ENCODE peak calls at places on chromosome 7, in four cellular contexts. One of them, this sample, is unnamed.

GRCh38 chr7:138607216-138608126 is 93.7 kb downstream of the SVOPL start:
- DNase-seq in progenitor cell of endocrine pancreas: no peak
- DNase-seq in GM23338: no peak
- DNase-seq in GM12865: no peak
- DNase-seq in this sample: no peak

GRCh38 chr7:30062587-30062986 is 34.4 kb downstream of the PLEKHA8 start:
- DNase-seq in progenitor cell of endocrine pancreas: no peak
- DNase-seq in GM23338: peak; percentile 51
- DNase-seq in GM12865: peak; percentile 46
- DNase-seq in this sample: peak; percentile 39

GRCh38 chr7:128120116-128120515 is 88.9 kb upstream of the LRRC4 start:
- DNase-seq in progenitor cell of endocrine pancreas: no peak
- DNase-seq in GM23338: no peak
- DNase-seq in GM12865: no peak
- DNase-seq in this sample: no peak

GRCh38 chr7:33719059-33719581 is 186.2 kb upstream of the BMPER start:
- DNase-seq in progenitor cell of endocrine pancreas: no peak
- DNase-seq in GM23338: no peak
- DNase-seq in GM12865: no peak
- DNase-seq in this sample: no peak

GRCh38 chr7:101594790-101595189 is 34.3 kb downstream of the MYL10 start:
- DNase-seq in progenitor cell of endocrine pancreas: no peak
- DNase-seq in GM23338: no peak
- DNase-seq in GM12865: no peak
- DNase-seq in this sample: no peak

GRCh38 chr7:129955993-129956543 is 3.3 kb upstream of the UBE2H start:
- DNase-seq in progenitor cell of endocrine pancreas: no peak
- DNase-seq in GM23338: no peak
- DNase-seq in GM12865: no peak
- DNase-seq in this sample: no peak

GRCh38 chr7:98872328-98872924 is 2.6 kb upstream of the TMEM130 start:
- DNase-seq in progenitor cell of endocrine pancreas: no peak
- DNase-seq in GM23338: peak; percentile 67
- DNase-seq in GM12865: peak; percentile 59
- DNase-seq in this sample: no peak

GRCh38 chr7:157625973-157626790 is 289.4 kb downstream of the DNAJB6 start:
- DNase-seq in progenitor cell of endocrine pancreas: no peak
- DNase-seq in GM23338: no peak
- DNase-seq in GM12865: no peak
- DNase-seq in this sample: no peak

GRCh38 chr7:82477733-82478515 is 34.3 kb upstream of the CACNA2D1 start:
- DNase-seq in progenitor cell of endocrine pancreas: no peak
- DNase-seq in GM23338: no peak
- DNase-seq in GM12865: no peak
- DNase-seq in this sample: no peak

GRCh38 chr7:5997210-5997808 is 11.5 kb downstream of the PMS2 start:
- DNase-seq in progenitor cell of endocrine pancreas: no peak
- DNase-seq in GM23338: peak; percentile 67
- DNase-seq in GM12865: peak; percentile 70
- DNase-seq in this sample: peak; percentile 45

GRCh38 chr7:81190997-81191747 is 272.3 kb upstream of the SEMA3C start:
- DNase-seq in progenitor cell of endocrine pancreas: no peak
- DNase-seq in GM23338: no peak
- DNase-seq in GM12865: no peak
- DNase-seq in this sample: no peak

GRCh38 chr7:108094933-108095710 is 35.0 kb downstream of the LAMB4 start:
- DNase-seq in progenitor cell of endocrine pancreas: peak; percentile 51
- DNase-seq in GM23338: no peak
- DNase-seq in GM12865: no peak
- DNase-seq in this sample: no peak

GRCh38 chr7:42263971-42264370 is 27.0 kb upstream of the GLI3 start:
- DNase-seq in progenitor cell of endocrine pancreas: no peak
- DNase-seq in GM23338: peak; percentile 13
- DNase-seq in GM12865: no peak
- DNase-seq in this sample: no peak

GRCh38 chr7:50598455-50599343 is 33.5 kb upstream of the DDC start:
- DNase-seq in progenitor cell of endocrine pancreas: no peak
- DNase-seq in GM23338: no peak
- DNase-seq in GM12865: no peak
- DNase-seq in this sample: no peak

GRCh38 chr7:17307558-17307957 is 9.1 kb downstream of the AHR start:
- DNase-seq in progenitor cell of endocrine pancreas: no peak
- DNase-seq in GM23338: no peak
- DNase-seq in GM12865: no peak
- DNase-seq in this sample: no peak

GRCh38 chr7:19617921-19618320 is 90.9 kb downstream of the POLR1F start:
- DNase-seq in progenitor cell of endocrine pancreas: no peak
- DNase-seq in GM23338: no peak
- DNase-seq in GM12865: no peak
- DNase-seq in this sample: no peak

GRCh38 chr7:106392565-106392964 is 107.8 kb upstream of the NAMPT start:
- DNase-seq in progenitor cell of endocrine pancreas: no peak
- DNase-seq in GM23338: no peak
- DNase-seq in GM12865: no peak
- DNase-seq in this sample: no peak

GRCh38 chr7:65441010-65441409 is 67.4 kb downstream of the ZNF92 start:
- DNase-seq in progenitor cell of endocrine pancreas: no peak
- DNase-seq in GM23338: no peak
- DNase-seq in GM12865: no peak
- DNase-seq in this sample: no peak

GRCh38 chr7:130966246-130967009 is 232.4 kb upstream of the KLF14 start:
- DNase-seq in progenitor cell of endocrine pancreas: no peak
- DNase-seq in GM23338: no peak
- DNase-seq in GM12865: peak; percentile 83
- DNase-seq in this sample: no peak

GRCh38 chr7:45937301-45937700 is 16.2 kb upstream of the IGFBP3 start:
- DNase-seq in progenitor cell of endocrine pancreas: no peak
- DNase-seq in GM23338: no peak
- DNase-seq in GM12865: no peak
- DNase-seq in this sample: no peak

GRCh38 chr7:2478387-2478760 is 2.2 kb upstream of the GRIFIN start:
- DNase-seq in progenitor cell of endocrine pancreas: no peak
- DNase-seq in GM23338: no peak
- DNase-seq in GM12865: no peak
- DNase-seq in this sample: no peak

GRCh38 chr7:73851410-73852338 is 9.3 kb upstream of the TMEM270 start:
- DNase-seq in progenitor cell of endocrine pancreas: no peak
- DNase-seq in GM23338: no peak
- DNase-seq in GM12865: peak; percentile 59
- DNase-seq in this sample: peak; percentile 67

GRCh38 chr7:897771-898376 is 21.5 kb downstream of the GET4 start:
- DNase-seq in progenitor cell of endocrine pancreas: no peak
- DNase-seq in GM23338: no peak
- DNase-seq in GM12865: no peak
- DNase-seq in this sample: no peak

GRCh38 chr7:104160375-104160774 is 47.4 kb downstream of the ORC5 start:
- DNase-seq in progenitor cell of endocrine pancreas: no peak
- DNase-seq in GM23338: peak; percentile 12
- DNase-seq in GM12865: no peak
- DNase-seq in this sample: no peak

GRCh38 chr7:2698581-2699288 is 10.7 kb downstream of the AMZ1 start:
- DNase-seq in progenitor cell of endocrine pancreas: no peak
- DNase-seq in GM23338: no peak
- DNase-seq in GM12865: peak; percentile 98
- DNase-seq in this sample: peak; percentile 92

GRCh38 chr7:27492224-27492623 is 170.5 kb downstream of the HIBADH start:
- DNase-seq in progenitor cell of endocrine pancreas: no peak
- DNase-seq in GM23338: no peak
- DNase-seq in GM12865: no peak
- DNase-seq in this sample: no peak

GRCh38 chr7:41010967-41011366 is 691.9 kb downstream of the INHBA start:
- DNase-seq in progenitor cell of endocrine pancreas: no peak
- DNase-seq in GM23338: no peak
- DNase-seq in GM12865: no peak
- DNase-seq in this sample: no peak

GRCh38 chr7:27097686-27098492 is 2.1 kb upstream of the HOXA1 start:
- DNase-seq in progenitor cell of endocrine pancreas: no peak
- DNase-seq in GM23338: peak; percentile 36
- DNase-seq in GM12865: no peak
- DNase-seq in this sample: no peak

GRCh38 chr7:28942158-28942557 is 16.0 kb downstream of the TRIL start:
- DNase-seq in progenitor cell of endocrine pancreas: no peak
- DNase-seq in GM23338: no peak
- DNase-seq in GM12865: no peak
- DNase-seq in this sample: no peak

GRCh38 chr7:92872701-92873100 is 36.3 kb upstream of the CDK6 start:
- DNase-seq in progenitor cell of endocrine pancreas: no peak
- DNase-seq in GM23338: no peak
- DNase-seq in GM12865: no peak
- DNase-seq in this sample: no peak

GRCh38 chr7:123355576-123356195 is 155.9 kb upstream of the SLC13A1 start:
- DNase-seq in progenitor cell of endocrine pancreas: no peak
- DNase-seq in GM23338: peak; percentile 30
- DNase-seq in GM12865: peak; percentile 9
- DNase-seq in this sample: no peak

DNA sequence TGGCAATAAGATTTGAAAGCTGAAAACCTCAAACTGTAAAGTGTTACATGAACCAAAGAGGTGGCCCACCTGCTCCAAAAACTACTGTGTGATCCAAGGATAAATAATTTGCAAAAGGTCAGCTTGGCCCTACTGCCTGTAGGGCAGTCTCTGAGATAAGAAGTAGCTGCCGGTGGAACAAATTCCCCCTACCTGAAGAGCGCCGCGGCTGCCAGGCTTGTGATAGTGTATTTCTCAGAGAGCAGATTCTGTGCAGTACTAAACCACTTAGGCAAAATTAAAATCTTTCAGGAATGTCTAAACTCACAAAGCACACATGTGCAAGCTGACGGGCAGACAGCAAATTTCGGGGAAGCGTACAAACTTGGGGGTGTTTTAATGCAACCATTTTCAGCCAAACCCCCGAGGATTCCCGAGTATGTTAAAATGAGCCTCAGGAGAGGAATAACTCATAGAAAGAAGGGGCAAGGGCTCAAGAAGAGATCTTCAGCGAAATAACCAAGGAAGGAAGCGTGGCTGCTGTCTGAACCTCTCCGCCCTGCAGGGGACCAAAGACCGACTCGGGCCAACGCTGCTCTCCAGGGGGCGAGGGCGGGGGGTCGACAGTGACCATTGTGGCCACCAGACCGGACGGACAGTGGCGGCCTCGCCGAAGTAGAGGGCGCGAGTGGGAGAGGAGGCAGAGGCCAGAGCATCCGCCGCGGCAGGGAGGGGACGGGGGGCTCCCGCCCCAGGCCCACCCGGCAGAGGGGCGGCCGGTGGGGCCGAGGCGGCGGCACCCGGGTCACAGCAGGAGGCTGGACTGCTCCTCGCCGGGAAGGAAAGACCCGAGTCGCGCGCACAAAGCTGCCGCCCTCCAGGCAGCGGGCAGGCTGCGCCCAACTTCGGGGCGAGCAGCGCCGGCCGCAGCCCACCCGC is 874 bp downstream of the HYCC1 start:
- DNase-seq in progenitor cell of endocrine pancreas: peak; percentile 47
- DNase-seq in GM23338: peak; percentile 51
- DNase-seq in GM12865: peak; percentile 57
- DNase-seq in this sample: no peak
- TF ChIP-seq CTCF in progenitor cell of endocrine pancreas: peak; percentile 6
- TF ChIP-seq CTCF in GM23338: peak; percentile 11
- TF ChIP-seq CTCF in GM12865: no peak
- TF ChIP-seq CTCF in this sample: no peak

DNA sequence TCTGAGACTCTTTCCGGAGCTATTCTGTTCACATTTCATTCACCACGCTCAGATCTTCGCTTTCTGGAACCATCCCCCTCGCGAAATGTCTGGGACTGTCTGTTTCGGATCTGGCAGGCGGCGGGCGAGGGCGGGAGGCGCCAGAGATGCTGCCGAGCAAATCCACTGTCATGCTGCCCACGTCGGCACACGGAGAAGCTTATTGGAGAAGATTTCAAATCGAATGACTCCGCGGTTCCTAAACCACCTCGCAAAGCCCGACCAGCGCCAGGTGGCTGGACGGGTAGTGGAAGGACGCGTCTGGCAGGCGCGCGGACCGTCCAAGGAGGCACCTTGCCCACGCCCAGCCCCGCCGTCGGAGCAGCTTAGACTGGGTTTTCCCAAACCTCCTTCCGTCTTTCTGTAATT is 1.6 kb upstream of the OSBPL3 start:
- DNase-seq in progenitor cell of endocrine pancreas: no peak
- DNase-seq in GM23338: peak; percentile 50
- DNase-seq in GM12865: peak; percentile 77
- DNase-seq in this sample: peak; percentile 43
- TF ChIP-seq CTCF in progenitor cell of endocrine pancreas: no peak
- TF ChIP-seq CTCF in GM23338: no peak
- TF ChIP-seq CTCF in GM12865: no peak
- TF ChIP-seq CTCF in this sample: no peak

GRCh38 chr7:36984710-36985308 is 260.5 kb upstream of the AOAH start:
- DNase-seq in progenitor cell of endocrine pancreas: no peak
- DNase-seq in GM23338: no peak
- DNase-seq in GM12865: no peak
- DNase-seq in this sample: no peak

GRCh38 chr7:36985866-36986402 is 261.6 kb upstream of the AOAH start:
- DNase-seq in progenitor cell of endocrine pancreas: no peak
- DNase-seq in GM23338: no peak
- DNase-seq in GM12865: no peak
- DNase-seq in this sample: no peak

GRCh38 chr7:36984051-36984492 is 259.8 kb upstream of the AOAH start:
- DNase-seq in progenitor cell of endocrine pancreas: no peak
- DNase-seq in GM23338: no peak
- DNase-seq in GM12865: no peak
- DNase-seq in this sample: no peak

GRCh38 chr7:36986429-36987362 is 262.4 kb upstream of the AOAH start:
- DNase-seq in progenitor cell of endocrine pancreas: peak; percentile 52
- DNase-seq in GM23338: peak; percentile 96
- DNase-seq in GM12865: peak; percentile 65
- DNase-seq in this sample: peak; percentile 75

DNA sequence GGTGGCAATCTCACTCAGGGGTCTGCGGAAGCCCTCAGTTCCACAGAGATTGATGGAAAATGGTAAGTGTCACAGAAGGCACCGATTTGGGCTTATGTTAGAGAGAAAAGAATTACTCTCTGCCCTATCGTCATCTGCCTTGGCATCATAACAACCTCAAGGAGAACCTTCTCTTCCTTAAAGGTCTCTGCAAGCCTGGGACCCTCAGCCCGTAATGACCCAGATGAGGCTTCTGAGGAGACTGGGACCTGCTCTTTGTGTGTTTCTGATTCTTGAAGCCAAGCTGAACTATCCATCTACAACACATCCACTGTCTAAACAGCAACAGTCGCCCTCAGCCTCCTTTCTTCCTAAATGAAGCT is 263.1 kb upstream of the AOAH start:
- DNase-seq in progenitor cell of endocrine pancreas: no peak
- DNase-seq in GM23338: no peak
- DNase-seq in GM12865: no peak
- DNase-seq in this sample: no peak
- TF ChIP-seq CTCF in progenitor cell of endocrine pancreas: no peak
- TF ChIP-seq CTCF in GM23338: no peak
- TF ChIP-seq CTCF in GM12865: no peak
- TF ChIP-seq CTCF in this sample: no peak

DNA sequence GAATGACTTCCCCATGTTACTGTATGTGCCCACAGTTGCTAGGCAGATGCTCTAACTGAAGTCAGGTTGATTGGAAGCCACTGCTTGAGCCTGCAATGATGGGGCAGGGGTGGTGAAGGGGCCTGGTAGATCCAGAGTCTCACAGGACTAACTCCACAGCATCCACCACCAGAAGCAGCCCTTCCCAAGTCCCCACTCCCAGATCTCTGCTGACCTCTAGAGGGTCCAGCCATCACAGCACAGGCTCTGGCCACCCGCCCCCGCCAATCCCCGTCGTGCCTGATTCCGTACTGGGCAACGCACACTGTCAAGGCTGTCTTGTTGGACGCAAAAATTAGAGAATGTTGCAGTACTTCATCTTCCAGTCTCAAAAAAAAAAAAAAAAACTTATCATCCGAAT is 136.8 kb upstream of the PDE1C start:
- DNase-seq in progenitor cell of endocrine pancreas: peak; percentile 41
- DNase-seq in GM23338: peak; percentile 68
- DNase-seq in GM12865: no peak
- DNase-seq in this sample: no peak
- TF ChIP-seq CTCF in progenitor cell of endocrine pancreas: peak; percentile 62
- TF ChIP-seq CTCF in GM23338: peak; percentile 84
- TF ChIP-seq CTCF in GM12865: no peak
- TF ChIP-seq CTCF in this sample: no peak

This sample was measured in GM10248.